ENCODE peak calls at places on chromosomes 3 and 15, in nine cellular contexts. X, H, T, S, Z, Y, J, Q and W are unnamed samples.

GRCh38 chr15:100330221-100330620 is 11.6 kb downstream of the ADAMTS17 start:
- DNase-seq in X (no peak), H (no peak), T (no peak), S (no peak), Z (no peak), Y (no peak), J (no peak), Q (no peak), W (no peak)

GRCh38 chr3:45226206-45226915 is at the start of gene TMEM158:
- DNase-seq in X (peak), H (peak), T (peak), S (peak), Z (peak), Y (peak), J (no peak), Q (peak), W (peak)

GRCh38 chr3:35042210-35042960 is 596.9 kb upstream of the ARPP21 start:
- DNase-seq in X (peak), H (no peak), T (no peak), S (no peak), Z (no peak), Y (no peak), J (peak), Q (no peak), W (no peak)

GRCh38 chr3:78812166-78812565 is 955.6 kb downstream of the ROBO1 start:
- DNase-seq in X (no peak), H (no peak), T (no peak), S (no peak), Z (no peak), Y (no peak), J (no peak), Q (peak), W (no peak)

GRCh38 chr15:39110336-39110735 is 470.5 kb upstream of the THBS1 start:
- DNase-seq in X (no peak), H (no peak), T (no peak), S (no peak), Z (no peak), Y (no peak), J (no peak), Q (peak), W (peak)

GRCh38 chr15:51884517-51885236 is 55.2 kb downstream of the TMOD3 start:
- DNase-seq in X (no peak), H (no peak), T (no peak), S (no peak), Z (no peak), Y (no peak), J (no peak), Q (peak), W (no peak)

GRCh38 chr3:45773044-45773443 is 23.3 kb downstream of the SLC6A20 start:
- DNase-seq in X (no peak), H (no peak), T (no peak), S (no peak), Z (no peak), Y (no peak), J (no peak), Q (no peak), W (no peak)

GRCh38 chr15:89171136-89172072 is 50.0 kb downstream of the RLBP1 start:
- DNase-seq in X (peak), H (peak), T (peak), S (no peak), Z (peak), Y (no peak), J (no peak), Q (peak), W (peak)

GRCh38 chr15:68431037-68431791 is 749 bp downstream of the ITGA11 start:
- DNase-seq in X (peak), H (no peak), T (peak), S (peak), Z (peak), Y (no peak), J (no peak), Q (no peak), W (peak)

GRCh38 chr3:17412950-17413530 is 329.4 kb downstream of the TBC1D5 start:
- DNase-seq in X (peak), H (no peak), T (peak), S (no peak), Z (peak), Y (no peak), J (peak), Q (peak), W (peak)

GRCh38 chr15:36210426-36210825 is 369.0 kb upstream of the CDIN1 start:
- DNase-seq in X (no peak), H (no peak), T (no peak), S (no peak), Z (no peak), Y (no peak), J (no peak), Q (no peak), W (no peak)

GRCh38 chr3:9792405-9793160 is at the start of the genes ARPC4 and TADA3:
- DNase-seq in X (peak), H (peak), T (peak), S (peak), Z (peak), Y (peak), J (peak), Q (peak), W (peak)

DNA sequence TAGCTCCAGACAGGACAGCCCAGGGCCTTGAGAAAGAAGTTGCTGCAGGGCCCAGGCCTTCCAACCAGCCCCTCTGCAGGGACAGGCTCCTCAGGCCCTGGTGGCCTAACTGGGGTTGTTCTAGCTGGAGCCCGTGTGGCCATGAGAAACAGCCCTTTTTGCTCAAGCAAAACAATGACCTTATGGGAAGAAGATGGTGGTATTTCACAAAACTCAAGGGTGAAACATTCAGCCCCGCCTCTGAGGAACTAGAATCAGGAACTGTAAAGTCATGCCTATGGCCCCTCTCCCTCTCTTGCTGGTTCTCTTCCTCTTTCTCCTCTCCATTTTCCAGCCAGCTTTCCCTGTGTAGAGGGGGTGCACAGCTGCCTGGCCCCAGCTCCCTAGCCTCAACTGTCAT is 273.3 kb downstream of the RPLP1 start:
- DNase-seq in X (no peak), H (peak), T (no peak), S (no peak), Z (no peak), Y (no peak), J (no peak), Q (no peak), W (no peak)
- TF ChIP-seq CTCF in X (no peak), H (no peak), T (no peak), S (no peak), Z (no peak), Y (no peak), J (no peak), Q (no peak), W (no peak)

GRCh38 chr3:128782282-128783146 is 56.5 kb downstream of the RAB7A start:
- DNase-seq in X (peak), H (no peak), T (no peak), S (no peak), Z (no peak), Y (no peak), J (no peak), Q (no peak), W (no peak)
- H3K4me3 ChIP-seq in X (no peak), H (no peak), T (no peak), S (no peak), Z (no peak), Y (no peak), J (no peak), Q (no peak), W (no peak)

GRCh38 chr3:32778389-32778788 is 39.4 kb upstream of the TRIM71 start:
- DNase-seq in X (no peak), H (no peak), T (no peak), S (no peak), Z (no peak), Y (no peak), J (no peak), Q (no peak), W (no peak)
- TF ChIP-seq CTCF in X (no peak), H (no peak), T (peak), S (no peak), Z (no peak), Y (no peak), J (no peak), Q (no peak), W (no peak)

GRCh38 chr3:102223139-102223538 is 211.7 kb upstream of the ZPLD1 start:
- DNase-seq in X (no peak), H (no peak), T (no peak), S (no peak), Z (no peak), Y (no peak), J (no peak), Q (no peak), W (no peak)
- H3K4me3 ChIP-seq in X (no peak), H (no peak), T (no peak), S (no peak), Z (no peak), Y (no peak), J (no peak), Q (no peak), W (no peak)

GRCh38 chr3:128215800-128216495 is 62.7 kb downstream of the EEFSEC start:
- DNase-seq in X (no peak), H (no peak), T (peak), S (no peak), Z (no peak), Y (no peak), J (no peak), Q (peak), W (no peak)
- TF ChIP-seq CTCF in X (no peak), H (no peak), T (no peak), S (no peak), Z (no peak), Y (no peak), J (no peak), Q (no peak), W (no peak)

GRCh38 chr3:101851072-101851471 is 1.8 kb downstream of the NFKBIZ start:
- DNase-seq in X (no peak), H (no peak), T (no peak), S (no peak), Z (no peak), Y (no peak), J (no peak), Q (no peak), W (no peak)
- H3K4me3 ChIP-seq in X (peak), H (no peak), T (peak), S (peak), Z (peak), Y (peak), J (peak), Q (peak), W (peak)

DNA sequence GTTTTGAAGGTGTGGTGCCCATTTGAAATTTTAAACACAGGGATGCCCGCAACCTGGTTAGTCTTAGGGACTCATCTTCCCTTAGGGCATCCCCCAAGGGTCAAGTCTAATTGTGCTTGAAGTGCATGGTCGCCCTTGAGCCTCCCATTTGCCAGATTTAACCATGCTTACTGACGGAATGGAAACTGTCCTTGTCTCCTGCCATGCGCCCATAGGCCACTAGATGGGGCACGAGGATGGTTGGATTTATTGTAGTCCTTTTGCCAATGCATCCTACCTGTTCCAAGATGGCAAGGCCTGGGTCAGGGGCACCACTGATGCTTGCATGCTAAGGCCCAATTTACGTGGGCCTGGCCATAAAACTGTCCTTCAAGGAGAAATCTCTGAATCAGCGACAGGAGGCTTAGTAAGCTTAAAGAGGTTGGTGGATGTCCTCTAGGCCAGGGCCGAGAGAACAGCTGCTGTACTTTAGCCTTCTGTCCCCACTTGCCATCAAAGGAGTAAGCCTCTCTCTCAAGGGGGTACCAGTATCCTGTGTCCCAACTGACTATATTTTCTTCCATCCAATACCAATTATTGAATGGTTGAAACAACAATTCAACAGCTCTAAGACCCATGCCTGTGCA is 355.4 kb downstream of the OTOL1 start:
- DNase-seq in X (peak), H (peak), T (peak), S (peak), Z (peak), Y (no peak), J (peak), Q (peak), W (peak)
- TF ChIP-seq CTCF in X (peak), H (peak), T (peak), S (peak), Z (peak), Y (peak), J (peak), Q (peak), W (peak)

DNA sequence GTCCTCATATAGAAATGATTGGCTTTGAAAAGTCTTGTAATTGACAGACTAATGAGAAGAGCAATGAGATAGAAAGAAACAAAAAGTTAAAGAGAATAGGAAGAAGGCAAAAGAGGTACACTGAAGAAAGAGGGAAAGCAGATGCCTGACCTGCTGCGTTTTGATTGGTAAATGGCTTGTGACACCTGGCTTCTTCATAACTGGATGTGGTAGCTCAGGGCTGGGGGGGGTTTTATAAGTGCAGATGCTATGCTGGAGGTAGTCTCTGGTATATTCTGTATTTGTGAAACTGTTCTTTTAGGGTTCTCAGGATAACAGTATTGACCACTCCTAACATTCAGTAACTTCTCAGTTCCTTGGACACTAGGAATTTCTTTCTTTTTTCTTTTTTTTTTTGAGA is 1.4 kb downstream of the STARD9 start:
- DNase-seq in X (no peak), H (no peak), T (no peak), S (no peak), Z (peak), Y (no peak), J (no peak), Q (no peak), W (no peak)
- H3K4me3 ChIP-seq in X (no peak), H (no peak), T (peak), S (no peak), Z (no peak), Y (peak), J (no peak), Q (no peak), W (no peak)

GRCh38 chr15:60444289-60444912 is 34.5 kb downstream of the ICE2 start:
- DNase-seq in X (peak), H (no peak), T (no peak), S (no peak), Z (peak), Y (no peak), J (no peak), Q (peak), W (peak)
- TF ChIP-seq CTCF in X (peak), H (peak), T (peak), S (peak), Z (peak), Y (no peak), J (peak), Q (peak), W (peak)